ENCODE peak calls at places on chromosomes 13 and 19, in four cellular contexts. I is A549, B is GM12891, S is HCT116. Y is an unnamed sample.

GRCh38 chr13:44103721-44104490 is 224.2 kb downstream of the LACC1 start:
- DNase-seq in I (no peak), B (no peak), S (no peak), Y (no peak)

GRCh38 chr13:35954207-35954560 is 177.0 kb downstream of the DCLK1 start:
- DNase-seq in S (no peak), B (no peak), I (no peak), Y (no peak)

GRCh38 chr13:42275098-42275471 is 3.1 kb downstream of the AKAP11 start:
- DNase-seq in S (no peak), I (no peak), B (no peak), Y (no peak)

GRCh38 chr19:1608414-1609391 is 3.4 kb upstream of the UQCR11 start:
- DNase-seq in I (no peak), S (no peak), B (no peak), Y (no peak)

GRCh38 chr19:4913996-4914735 is 4.9 kb downstream of the UHRF1 start:
- DNase-seq in B (no peak), S (no peak), I (no peak), Y (no peak)

GRCh38 chr19:855566-856120 is 3.5 kb downstream of the ELANE start:
- DNase-seq in S (no peak), B (no peak), I (no peak), Y (no peak)

GRCh38 chr13:89363144-89363543 is 1692.0 kb downstream of the SLITRK5 start:
- DNase-seq in B (no peak), S (no peak), I (no peak), Y (no peak)

GRCh38 chr19:4969772-4970531 is 1.0 kb downstream of the KDM4B start:
- DNase-seq in I (no peak), B (no peak), S (no peak), Y (no peak)

GRCh38 chr19:18437481-18438330 is at the start of gene ISYNA1:
- DNase-seq in I (peak), B (no peak), S (no peak), Y (peak)
- TF ChIP-seq POLR2A in I (peak), B (no peak), S (peak), Y (no peak)

DNA sequence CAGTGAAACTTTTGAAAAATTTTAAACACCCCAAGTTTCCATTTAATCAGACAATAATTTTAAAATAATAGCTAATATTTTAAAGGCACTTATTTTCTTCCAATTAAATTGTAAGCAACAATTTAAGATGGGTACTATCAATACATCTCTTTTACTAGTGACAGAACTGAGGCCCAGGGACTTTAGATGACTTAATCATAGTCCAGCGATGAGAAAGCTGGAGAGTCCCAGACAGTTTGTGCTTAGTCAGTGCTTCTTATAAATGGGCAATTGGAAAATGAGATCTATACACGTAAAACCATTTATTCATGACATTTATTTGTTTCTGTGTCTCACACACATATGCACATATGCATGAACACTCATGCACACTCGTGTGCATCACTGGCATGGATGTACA is 2063.5 kb downstream of the PCDH9 start:
- DNase-seq in S (no peak), I (no peak), B (no peak), Y (no peak)
- TF ChIP-seq POLR2A in S (no peak), I (no peak), B (no peak), Y (no peak)

DNA sequence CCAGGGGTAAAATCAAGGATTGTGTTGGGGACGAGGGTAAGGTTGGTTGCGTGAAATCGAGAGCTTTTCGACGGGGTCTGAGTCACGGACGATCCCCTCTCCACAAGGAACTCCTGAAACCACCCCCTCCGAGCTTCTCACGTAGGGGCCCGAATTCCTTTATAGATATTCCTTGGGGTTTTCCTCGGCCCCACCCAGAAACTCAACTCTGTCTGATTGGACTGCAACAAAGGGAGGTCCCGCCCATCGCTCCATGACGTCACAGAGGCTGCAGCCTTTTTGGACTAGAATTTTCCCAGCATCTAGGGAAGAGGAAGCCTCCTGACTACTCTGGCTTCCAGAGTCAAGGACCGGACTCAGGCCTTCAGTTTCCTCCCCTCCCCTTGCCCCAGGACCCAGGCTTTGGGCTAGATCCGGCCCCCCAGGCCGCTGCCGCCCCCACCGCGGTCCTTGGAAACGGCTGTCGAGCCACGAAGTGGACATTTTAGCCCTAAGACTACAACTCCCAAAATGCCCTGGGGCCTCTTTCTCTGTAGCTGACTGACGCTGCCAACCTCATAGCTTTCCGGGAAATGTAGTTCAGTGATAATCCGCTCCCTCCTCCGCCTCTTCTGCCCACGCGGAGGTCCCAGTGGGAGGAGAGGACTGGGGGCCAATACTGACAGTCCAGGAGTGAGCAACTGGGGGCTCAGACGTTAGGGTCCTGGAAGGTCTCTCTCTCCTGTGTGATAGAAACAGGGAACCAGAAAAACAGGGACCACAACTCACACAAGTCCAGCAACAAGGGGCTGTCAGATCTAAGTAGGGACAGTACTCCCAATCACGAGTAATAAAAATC is at the start of gene IZUMO1:
- DNase-seq in S (peak), B (no peak), I (peak), Y (peak)
- TF ChIP-seq POLR2A in S (no peak), B (no peak), I (no peak), Y (peak)

GRCh38 chr13:50909605-50910482 is at the start of gene RNASEH2B:
- DNase-seq in B (peak), I (peak), S (peak), Y (peak)
- TF ChIP-seq POLR2A in B (peak), I (peak), S (no peak), Y (peak)

GRCh38 chr13:30865131-30866009 is 40.7 kb upstream of the MEDAG start:
- DNase-seq in I (peak), S (peak), B (peak), Y (peak)
- TF ChIP-seq POLR2A in I (no peak), S (no peak), B (no peak), Y (no peak)

GRCh38 chr19:34926685-34927375 is at the start of gene ZNF30:
- DNase-seq in S (peak), I (peak), B (peak), Y (peak)
- TF ChIP-seq POLR2A in S (no peak), I (peak), B (no peak), Y (no peak)

GRCh38 chr19:41416194-41416674 is 10.9 kb downstream of the B3GNT8 start:
- DNase-seq in B (no peak), S (no peak), I (no peak), Y (no peak)
- TF ChIP-seq POLR2A in B (no peak), S (no peak), I (no peak), Y (no peak)

GRCh38 chr19:18991050-18991449 is 42.3 kb downstream of the SUGP2 start:
- DNase-seq in B (no peak), S (no peak), I (no peak), Y (no peak)

GRCh38 chr19:18987456-18987855 is 45.9 kb downstream of the SUGP2 start:
- DNase-seq in S (no peak), B (no peak), I (no peak), Y (no peak)

GRCh38 chr19:18990128-18990708 is 43.1 kb downstream of the SUGP2 start:
- DNase-seq in B (no peak), I (no peak), S (no peak), Y (no peak)

GRCh38 chr19:18991468-18991867 is 41.8 kb downstream of the SUGP2 start:
- DNase-seq in S (no peak), I (no peak), B (no peak), Y (no peak)

GRCh38 chr19:18989316-18989715 is 44.0 kb downstream of the SUGP2 start:
- DNase-seq in B (no peak), I (no peak), S (no peak), Y (no peak)
- TF ChIP-seq POLR2A in B (no peak), I (no peak), S (no peak), Y (no peak)

GRCh38 chr19:16429066-16429758 is 42.6 kb downstream of the EPS15L1 start:
- DNase-seq in B (no peak), S (no peak), I (no peak), Y (no peak)
- TF ChIP-seq POLR2A in B (no peak), S (no peak), I (no peak), Y (no peak)